ENCODE peak calls at places on chromosomes 2 and 18, in nine cellular contexts. F is posterior vena cava, I is HuH-7.5, J is H4, A is epithelial cell of esophagus, Y is EL, Q is GM23248, K is germinal center, V is fibroblast of lung. M is an unnamed sample.

GRCh38 chr2:221624475-221624874 is 52.4 kb upstream of the EPHA4 start:
- DNase-seq in V (no peak), J (no peak), K (no peak), Y (no peak), I (no peak), A (peak; percentile 16), Q (no peak), F (no peak), M (no peak)

GRCh38 chr2:56287508-56287907 is 103.7 kb downstream of the CCDC85A start:
- DNase-seq in J (no peak), F (no peak), A (no peak), K (no peak), I (no peak), V (no peak), Y (peak; percentile 28), Q (no peak), M (no peak)

GRCh38 chr2:69589973-69590652 is 53.4 kb downstream of the AAK1 start:
- DNase-seq in Y (no peak), K (no peak), F (no peak), A (no peak), V (no peak), Q (peak; percentile 63), I (no peak), J (no peak), M (no peak)

GRCh38 chr2:237627463-237628321 is at the start of gene LRRFIP1:
- DNase-seq in I (peak; percentile 65), A (no peak), F (peak; percentile 85), V (no peak), Y (peak; percentile 47), J (no peak), K (no peak), Q (peak; percentile 63), M (peak; percentile 53)

GRCh38 chr2:139622691-139623090 is 842.5 kb upstream of the NXPH2 start:
- DNase-seq in A (no peak), J (no peak), F (no peak), Y (no peak), K (no peak), V (no peak), Q (no peak), I (no peak), M (no peak)

GRCh38 chr2:98188351-98189046 is 101.5 kb downstream of the VWA3B start:
- DNase-seq in Y (no peak), I (no peak), F (no peak), K (peak; percentile 9), A (peak; percentile 82), J (no peak), Q (peak; percentile 12), V (peak; percentile 9), M (no peak)

GRCh38 chr2:113791697-113792590 is 35.5 kb upstream of the SLC35F5 start:
- DNase-seq in V (no peak), J (no peak), K (peak; percentile 19), A (peak; percentile 9), I (no peak), Y (peak; percentile 63), F (no peak), Q (peak; percentile 40), M (no peak)

GRCh38 chr2:100793220-100793619 is 26.7 kb upstream of the NPAS2 start:
- DNase-seq in F (no peak), Q (no peak), A (no peak), K (no peak), J (no peak), Y (no peak), V (no peak), I (no peak), M (no peak)

GRCh38 chr18:48655460-48655859 is 116.6 kb downstream of the CTIF start:
- DNase-seq in V (no peak), A (no peak), K (no peak), Q (no peak), I (no peak), F (no peak), Y (no peak), J (no peak), M (no peak)

GRCh38 chr2:141423212-141423611 is 707.6 kb downstream of the LRP1B start:
- DNase-seq in A (no peak), J (no peak), V (no peak), F (no peak), Y (no peak), K (no peak), Q (no peak), I (no peak), M (no peak)

GRCh38 chr2:128732976-128733431 is 414.3 kb upstream of the HS6ST1 start:
- DNase-seq in K (no peak), A (peak; percentile 76), I (no peak), Q (peak; percentile 97), Y (peak; percentile 17), V (peak; percentile 100), J (peak; percentile 65), F (no peak), M (no peak)

GRCh38 chr2:64599469-64599868 is 54.2 kb downstream of the SERTAD2 start:
- DNase-seq in Y (no peak), K (no peak), V (no peak), A (no peak), I (no peak), F (no peak), J (no peak), Q (no peak), M (no peak)

GRCh38 chr18:21484851-21485636 is 115.5 kb downstream of the ESCO1 start:
- DNase-seq in Y (peak; percentile 38), K (no peak), A (peak; percentile 21), F (no peak), Q (peak; percentile 41), I (no peak), V (peak; percentile 32), J (no peak), M (no peak)

GRCh38 chr2:709138-709779 is 32.1 kb upstream of the TMEM18 start:
- DNase-seq in K (no peak), A (no peak), I (no peak), Y (no peak), F (no peak), Q (no peak), V (peak; percentile 5), J (no peak), M (no peak)

GRCh38 chr18:79988925-79989361 is 580 bp upstream of the TXNL4A start:
- DNase-seq in F (no peak), A (peak; percentile 45), Q (peak; percentile 78), K (no peak), Y (peak; percentile 36), J (no peak), I (no peak), V (peak; percentile 66), M (peak; percentile 49)

GRCh38 chr2:233961905-233962304 is 44.7 kb downstream of the TRPM8 start:
- DNase-seq in K (no peak), Y (no peak), Q (no peak), F (no peak), V (no peak), I (no peak), A (no peak), J (no peak), M (no peak)

GRCh38 chr2:70537840-70538239 is 15.8 kb downstream of the TGFA start:
- DNase-seq in Q (no peak), F (no peak), I (no peak), V (no peak), Y (no peak), K (no peak), A (no peak), J (no peak), M (no peak)

GRCh38 chr2:47403829-47404228 is 873 bp downstream of the MSH2 start:
- DNase-seq in A (peak; percentile 4), F (no peak), J (no peak), V (no peak), Y (peak; percentile 11), I (peak; percentile 11), K (no peak), Q (no peak), M (peak; percentile 59)

GRCh38 chr2:236146436-236146835 is 21.8 kb downstream of the GBX2 start:
- DNase-seq in F (peak; percentile 50), Y (no peak), A (no peak), I (no peak), K (no peak), Q (no peak), J (no peak), V (no peak), M (no peak)

GRCh38 chr2:119387381-119388129 is 20.8 kb downstream of the DBI start:
- DNase-seq in I (no peak), Q (peak; percentile 87), F (peak; percentile 90), K (no peak), V (peak; percentile 73), J (peak; percentile 73), Y (peak; percentile 34), A (peak; percentile 84), M (no peak)

GRCh38 chr2:156156580-156156979 is 175.9 kb downstream of the NR4A2 start:
- DNase-seq in J (no peak), F (no peak), K (no peak), A (no peak), V (peak; percentile 1), I (peak; percentile 4), Q (peak; percentile 4), Y (no peak), M (no peak)

GRCh38 chr2:82084679-82085392 is 1780.3 kb upstream of the LRRTM1 start:
- DNase-seq in I (no peak), Y (no peak), F (no peak), J (no peak), K (no peak), Q (no peak), V (no peak), A (no peak), M (no peak)

GRCh38 chr2:73998451-73998850 is 13.7 kb downstream of the TET3 start:
- DNase-seq in V (no peak), F (no peak), Y (no peak), Q (no peak), A (no peak), I (no peak), J (no peak), K (no peak), M (no peak)

GRCh38 chr2:45009928-45010705 is 865 bp upstream of the SIX2 start:
- DNase-seq in V (peak; percentile 77), A (peak; percentile 72), I (peak; percentile 82), K (no peak), Y (peak; percentile 79), Q (peak; percentile 83), F (peak; percentile 96), J (peak; percentile 53), M (peak; percentile 33)

GRCh38 chr2:172516299-172516698 is 39.6 kb upstream of the PDK1 start:
- DNase-seq in F (no peak), K (no peak), V (peak; percentile 81), J (peak; percentile 78), I (no peak), Y (peak; percentile 47), Q (peak; percentile 88), A (peak; percentile 68), M (no peak)

GRCh38 chr2:69184224-69184623 is 171.2 kb downstream of the ANTXR1 start:
- DNase-seq in Q (peak; percentile 89), A (peak; percentile 92), K (no peak), J (no peak), I (no peak), V (no peak), F (no peak), Y (no peak), M (no peak)

GRCh38 chr2:103132536-103133217 is 370.8 kb downstream of the TMEM182 start:
- DNase-seq in J (no peak), I (no peak), Y (no peak), V (no peak), F (no peak), A (no peak), K (no peak), Q (no peak), M (no peak)

GRCh38 chr2:179376881-179377280 is 112.2 kb upstream of the SESTD1 start:
- DNase-seq in V (peak; percentile 65), K (no peak), F (no peak), Y (peak; percentile 47), Q (no peak), A (no peak), J (peak; percentile 71), I (no peak), M (no peak)

GRCh38 chr2:176261136-176261535 is 8.1 kb upstream of the MTX2 start:
- DNase-seq in Q (no peak), K (no peak), J (no peak), V (no peak), A (no peak), I (no peak), Y (no peak), F (no peak), M (no peak)

GRCh38 chr2:39837856-39838453 is 58.9 kb upstream of the THUMPD2 start:
- DNase-seq in Q (peak; percentile 61), F (no peak), A (peak; percentile 68), K (peak; percentile 30), Y (peak; percentile 54), I (no peak), J (peak; percentile 46), V (peak; percentile 40), M (peak; percentile 42)

GRCh38 chr18:49878567-49878966 is 65.2 kb upstream of the ACAA2 start:
- DNase-seq in F (no peak), A (peak; percentile 60), Y (peak; percentile 50), K (no peak), Q (peak; percentile 5), V (no peak), I (no peak), J (no peak), M (no peak)